ENCODE peak calls at places on chromosomes 1 and 21, in four cellular contexts. D is GM13977, M is SK-N-DZ, P is NCI-H524. T is an unnamed sample.

GRCh38 chr21:19076031-19076430 is 672.4 kb upstream of the TMPRSS15 start:
- DNase-seq in M (no peak), P (no peak), D (no peak), T (no peak)

GRCh38 chr1:91513160-91513559 is 12.5 kb downstream of the CDC7 start:
- DNase-seq in P (peak; percentile 3), M (no peak), D (no peak), T (no peak)

GRCh38 chr1:156654700-156655099 is 12.8 kb downstream of the BCAN start:
- DNase-seq in P (no peak), D (no peak), M (no peak), T (no peak)

GRCh38 chr21:29215709-29216108 is 83.0 kb upstream of the BACH1 start:
- DNase-seq in D (no peak), M (no peak), P (peak; percentile 89), T (no peak)

GRCh38 chr1:53070621-53071020 is 8.6 kb downstream of the PODN start:
- DNase-seq in M (no peak), D (no peak), P (no peak), T (peak; percentile 31)

GRCh38 chr1:2229032-2229920 is 1.2 kb downstream of the SKI start:
- DNase-seq in D (peak; percentile 75), P (peak; percentile 45), M (peak; percentile 37), T (peak; percentile 72)

GRCh38 chr1:205285391-205286101 is 36.0 kb downstream of the NUAK2 start:
- DNase-seq in D (peak; percentile 64), P (no peak), M (no peak), T (no peak)

GRCh38 chr1:66552829-66553228 is 18.9 kb downstream of the SGIP1 start:
- DNase-seq in M (no peak), D (no peak), P (no peak), T (no peak)

GRCh38 chr1:237891979-237892378 is 1.3 kb upstream of the ZP4 start:
- DNase-seq in M (no peak), P (no peak), D (no peak), T (no peak)

GRCh38 chr1:51644533-51645197 is 27.8 kb downstream of the OSBPL9 start:
- DNase-seq in P (no peak), D (no peak), M (no peak), T (no peak)

GRCh38 chr1:115404936-115405335 is 66.9 kb upstream of the NGF start:
- DNase-seq in P (no peak), M (no peak), D (no peak), T (no peak)

GRCh38 chr1:240844466-240844865 is 232.5 kb upstream of the GREM2 start:
- DNase-seq in D (no peak), P (no peak), M (no peak), T (no peak)

GRCh38 chr1:224809137-224809536 is 120.3 kb upstream of the DNAH14 start:
- DNase-seq in P (no peak), D (no peak), M (no peak), T (no peak)

GRCh38 chr1:151131832-151132675 is 14.4 kb downstream of the SEMA6C start:
- DNase-seq in P (no peak), D (no peak), M (no peak), T (peak; percentile 23)

GRCh38 chr1:172135076-172135672 is 285.3 kb upstream of the C1orf105 start:
- DNase-seq in D (no peak), M (no peak), P (peak; percentile 15), T (no peak)

GRCh38 chr21:33185852-33186251 is 43.9 kb upstream of the IFNAR2 start:
- DNase-seq in D (no peak), M (no peak), P (no peak), T (no peak)

GRCh38 chr1:226609836-226610455 is 61.4 kb downstream of the STUM start:
- DNase-seq in M (no peak), P (peak; percentile 68), D (no peak), T (no peak)

GRCh38 chr1:206633708-206634121 is 1.6 kb upstream of the DYRK3 start:
- DNase-seq in M (no peak), P (no peak), D (no peak), T (no peak)

GRCh38 chr1:153550398-153550758 is 1.3 kb upstream of the S100A3 start:
- DNase-seq in M (no peak), P (no peak), D (no peak), T (no peak)

GRCh38 chr1:239361403-239361802 is 25.0 kb upstream of the CHRM3 start:
- DNase-seq in D (no peak), M (no peak), P (no peak), T (peak; percentile 6)

GRCh38 chr1:111030590-111030989 is 66.9 kb upstream of the LRIF1 start:
- DNase-seq in P (peak; percentile 54), M (peak; percentile 38), D (peak; percentile 51), T (peak; percentile 24)

GRCh38 chr1:229209386-229209785 is 61.5 kb upstream of the RAB4A start:
- DNase-seq in P (no peak), D (no peak), M (no peak), T (no peak)

GRCh38 chr21:41615613-41616012 is 107.7 kb upstream of the TMPRSS2 start:
- DNase-seq in D (no peak), P (no peak), M (no peak), T (no peak)

GRCh38 chr21:41961753-41962152 is 7.9 kb upstream of the C2CD2 start:
- DNase-seq in P (no peak), D (no peak), M (no peak), T (no peak)

GRCh38 chr1:117110774-117111173 is 10.8 kb downstream of the TRIM45 start:
- DNase-seq in D (no peak), M (no peak), P (no peak), T (no peak)

GRCh38 chr1:6350416-6351088 is 43.0 kb downstream of the ACOT7 start:
- DNase-seq in P (no peak), D (no peak), M (no peak), T (peak; percentile 10)

GRCh38 chr21:33412832-33413519 is 9.8 kb downstream of the IFNGR2 start:
- DNase-seq in P (no peak), D (peak; percentile 37), M (no peak), T (no peak)

GRCh38 chr1:35930593-35931423 is at the start of gene AGO3:
- DNase-seq in D (peak; percentile 96), P (peak; percentile 85), M (peak; percentile 83), T (peak; percentile 95)